ENCODE peak calls at places on chromosome 17, in nine cellular contexts. One of them, this sample, is unnamed.

GRCh38 chr17:17435323-17435722 is 41.5 kb upstream of the MED9 start:
- DNase-seq in activated CD8-positive, alpha-beta memory T cell treated with anti-CD3 and anti-CD28 coated beads, Interleukin-2, amount 50 U/mL, for 48 hours: no peak
- DNase-seq in M059J: peak
- DNase-seq in stimulated activated CD4-positive, alpha-beta T cell treated with anti-CD3 and anti-CD28 coated beads, Interleukin-1b, Interleukin-23, amount 100 ng/mL, for 1 hour: no peak
- DNase-seq in fibroblast of lung: peak
- DNase-seq in cardiac muscle cell: peak
- DNase-seq in neural progenitor cell: no peak
- DNase-seq in posterior cingulate gyrus: no peak
- DNase-seq in stimulated activated CD8-positive, alpha-beta memory T cell treated with anti-CD3 and anti-CD28 coated beads, Interleukin-15, amount 100 ng/mL, for 1 hour: no peak
- DNase-seq in this sample: no peak

GRCh38 chr17:44865231-44865660 is 17.6 kb downstream of the HIGD1B start:
- DNase-seq in activated CD8-positive, alpha-beta memory T cell treated with anti-CD3 and anti-CD28 coated beads, Interleukin-2, amount 50 U/mL, for 48 hours: peak
- DNase-seq in neural progenitor cell: peak
- DNase-seq in posterior cingulate gyrus: no peak
- DNase-seq in stimulated activated CD4-positive, alpha-beta T cell treated with anti-CD3 and anti-CD28 coated beads, Interleukin-1b, Interleukin-23, amount 100 ng/mL, for 1 hour: peak
- DNase-seq in M059J: peak
- DNase-seq in fibroblast of lung: peak
- DNase-seq in cardiac muscle cell: peak
- DNase-seq in stimulated activated CD8-positive, alpha-beta memory T cell treated with anti-CD3 and anti-CD28 coated beads, Interleukin-15, amount 100 ng/mL, for 1 hour: peak
- DNase-seq in this sample: peak

GRCh38 chr17:61484174-61484573 is 32.0 kb downstream of the TBX4 start:
- DNase-seq in stimulated activated CD4-positive, alpha-beta T cell treated with anti-CD3 and anti-CD28 coated beads, Interleukin-1b, Interleukin-23, amount 100 ng/mL, for 1 hour: no peak
- DNase-seq in M059J: no peak
- DNase-seq in cardiac muscle cell: no peak
- DNase-seq in fibroblast of lung: no peak
- DNase-seq in neural progenitor cell: no peak
- DNase-seq in posterior cingulate gyrus: no peak
- DNase-seq in activated CD8-positive, alpha-beta memory T cell treated with anti-CD3 and anti-CD28 coated beads, Interleukin-2, amount 50 U/mL, for 48 hours: no peak
- DNase-seq in stimulated activated CD8-positive, alpha-beta memory T cell treated with anti-CD3 and anti-CD28 coated beads, Interleukin-15, amount 100 ng/mL, for 1 hour: no peak
- DNase-seq in this sample: no peak

GRCh38 chr17:10352866-10353265 is 19.9 kb downstream of the MYH13 start:
- DNase-seq in posterior cingulate gyrus: no peak
- DNase-seq in M059J: no peak
- DNase-seq in stimulated activated CD8-positive, alpha-beta memory T cell treated with anti-CD3 and anti-CD28 coated beads, Interleukin-15, amount 100 ng/mL, for 1 hour: no peak
- DNase-seq in neural progenitor cell: no peak
- DNase-seq in stimulated activated CD4-positive, alpha-beta T cell treated with anti-CD3 and anti-CD28 coated beads, Interleukin-1b, Interleukin-23, amount 100 ng/mL, for 1 hour: no peak
- DNase-seq in activated CD8-positive, alpha-beta memory T cell treated with anti-CD3 and anti-CD28 coated beads, Interleukin-2, amount 50 U/mL, for 48 hours: no peak
- DNase-seq in fibroblast of lung: no peak
- DNase-seq in cardiac muscle cell: no peak
- DNase-seq in this sample: no peak

GRCh38 chr17:68457168-68457538 is at the start of gene WIPI1:
- DNase-seq in posterior cingulate gyrus: peak
- DNase-seq in fibroblast of lung: no peak
- DNase-seq in activated CD8-positive, alpha-beta memory T cell treated with anti-CD3 and anti-CD28 coated beads, Interleukin-2, amount 50 U/mL, for 48 hours: no peak
- DNase-seq in stimulated activated CD8-positive, alpha-beta memory T cell treated with anti-CD3 and anti-CD28 coated beads, Interleukin-15, amount 100 ng/mL, for 1 hour: no peak
- DNase-seq in M059J: peak
- DNase-seq in neural progenitor cell: no peak
- DNase-seq in cardiac muscle cell: no peak
- DNase-seq in stimulated activated CD4-positive, alpha-beta T cell treated with anti-CD3 and anti-CD28 coated beads, Interleukin-1b, Interleukin-23, amount 100 ng/mL, for 1 hour: no peak
- DNase-seq in this sample: no peak

GRCh38 chr17:61720016-61720795 is 129.2 kb upstream of the NACA2 start:
- DNase-seq in cardiac muscle cell: peak
- DNase-seq in neural progenitor cell: no peak
- DNase-seq in stimulated activated CD4-positive, alpha-beta T cell treated with anti-CD3 and anti-CD28 coated beads, Interleukin-1b, Interleukin-23, amount 100 ng/mL, for 1 hour: no peak
- DNase-seq in posterior cingulate gyrus: no peak
- DNase-seq in fibroblast of lung: peak
- DNase-seq in stimulated activated CD8-positive, alpha-beta memory T cell treated with anti-CD3 and anti-CD28 coated beads, Interleukin-15, amount 100 ng/mL, for 1 hour: no peak
- DNase-seq in M059J: no peak
- DNase-seq in activated CD8-positive, alpha-beta memory T cell treated with anti-CD3 and anti-CD28 coated beads, Interleukin-2, amount 50 U/mL, for 48 hours: no peak
- DNase-seq in this sample: no peak

GRCh38 chr17:64006361-64007088 is 8.4 kb downstream of the PRR29 start:
- DNase-seq in stimulated activated CD4-positive, alpha-beta T cell treated with anti-CD3 and anti-CD28 coated beads, Interleukin-1b, Interleukin-23, amount 100 ng/mL, for 1 hour: no peak
- DNase-seq in stimulated activated CD8-positive, alpha-beta memory T cell treated with anti-CD3 and anti-CD28 coated beads, Interleukin-15, amount 100 ng/mL, for 1 hour: no peak
- DNase-seq in neural progenitor cell: no peak
- DNase-seq in cardiac muscle cell: peak
- DNase-seq in posterior cingulate gyrus: no peak
- DNase-seq in M059J: no peak
- DNase-seq in fibroblast of lung: no peak
- DNase-seq in activated CD8-positive, alpha-beta memory T cell treated with anti-CD3 and anti-CD28 coated beads, Interleukin-2, amount 50 U/mL, for 48 hours: peak
- DNase-seq in this sample: no peak

GRCh38 chr17:40707720-40708119 is 4.2 kb upstream of the KRT24 start:
- DNase-seq in neural progenitor cell: no peak
- DNase-seq in fibroblast of lung: no peak
- DNase-seq in activated CD8-positive, alpha-beta memory T cell treated with anti-CD3 and anti-CD28 coated beads, Interleukin-2, amount 50 U/mL, for 48 hours: no peak
- DNase-seq in stimulated activated CD8-positive, alpha-beta memory T cell treated with anti-CD3 and anti-CD28 coated beads, Interleukin-15, amount 100 ng/mL, for 1 hour: no peak
- DNase-seq in stimulated activated CD4-positive, alpha-beta T cell treated with anti-CD3 and anti-CD28 coated beads, Interleukin-1b, Interleukin-23, amount 100 ng/mL, for 1 hour: no peak
- DNase-seq in M059J: peak
- DNase-seq in posterior cingulate gyrus: no peak
- DNase-seq in cardiac muscle cell: no peak
- DNase-seq in this sample: no peak

GRCh38 chr17:50312311-50312710 is 33.6 kb upstream of the XYLT2 start:
- DNase-seq in stimulated activated CD8-positive, alpha-beta memory T cell treated with anti-CD3 and anti-CD28 coated beads, Interleukin-15, amount 100 ng/mL, for 1 hour: no peak
- DNase-seq in fibroblast of lung: peak
- DNase-seq in neural progenitor cell: no peak
- DNase-seq in cardiac muscle cell: peak
- DNase-seq in posterior cingulate gyrus: no peak
- DNase-seq in activated CD8-positive, alpha-beta memory T cell treated with anti-CD3 and anti-CD28 coated beads, Interleukin-2, amount 50 U/mL, for 48 hours: no peak
- DNase-seq in M059J: no peak
- DNase-seq in stimulated activated CD4-positive, alpha-beta T cell treated with anti-CD3 and anti-CD28 coated beads, Interleukin-1b, Interleukin-23, amount 100 ng/mL, for 1 hour: no peak
- DNase-seq in this sample: no peak

GRCh38 chr17:57609125-57609877 is 135.8 kb downstream of the CCDC182 start:
- DNase-seq in posterior cingulate gyrus: no peak
- DNase-seq in neural progenitor cell: no peak
- DNase-seq in activated CD8-positive, alpha-beta memory T cell treated with anti-CD3 and anti-CD28 coated beads, Interleukin-2, amount 50 U/mL, for 48 hours: no peak
- DNase-seq in cardiac muscle cell: no peak
- DNase-seq in stimulated activated CD4-positive, alpha-beta T cell treated with anti-CD3 and anti-CD28 coated beads, Interleukin-1b, Interleukin-23, amount 100 ng/mL, for 1 hour: no peak
- DNase-seq in fibroblast of lung: no peak
- DNase-seq in stimulated activated CD8-positive, alpha-beta memory T cell treated with anti-CD3 and anti-CD28 coated beads, Interleukin-15, amount 100 ng/mL, for 1 hour: no peak
- DNase-seq in M059J: no peak
- DNase-seq in this sample: no peak

GRCh38 chr17:75455896-75456416 is 479 bp upstream of the TMEM94 start:
- DNase-seq in neural progenitor cell: no peak
- DNase-seq in M059J: no peak
- DNase-seq in fibroblast of lung: no peak
- DNase-seq in stimulated activated CD8-positive, alpha-beta memory T cell treated with anti-CD3 and anti-CD28 coated beads, Interleukin-15, amount 100 ng/mL, for 1 hour: no peak
- DNase-seq in stimulated activated CD4-positive, alpha-beta T cell treated with anti-CD3 and anti-CD28 coated beads, Interleukin-1b, Interleukin-23, amount 100 ng/mL, for 1 hour: no peak
- DNase-seq in posterior cingulate gyrus: no peak
- DNase-seq in cardiac muscle cell: no peak
- DNase-seq in activated CD8-positive, alpha-beta memory T cell treated with anti-CD3 and anti-CD28 coated beads, Interleukin-2, amount 50 U/mL, for 48 hours: no peak
- DNase-seq in this sample: no peak

GRCh38 chr17:66834919-66835454 is at the start of gene CACNG5:
- DNase-seq in posterior cingulate gyrus: no peak
- DNase-seq in stimulated activated CD8-positive, alpha-beta memory T cell treated with anti-CD3 and anti-CD28 coated beads, Interleukin-15, amount 100 ng/mL, for 1 hour: no peak
- DNase-seq in stimulated activated CD4-positive, alpha-beta T cell treated with anti-CD3 and anti-CD28 coated beads, Interleukin-1b, Interleukin-23, amount 100 ng/mL, for 1 hour: no peak
- DNase-seq in cardiac muscle cell: no peak
- DNase-seq in M059J: no peak
- DNase-seq in fibroblast of lung: no peak
- DNase-seq in neural progenitor cell: peak
- DNase-seq in activated CD8-positive, alpha-beta memory T cell treated with anti-CD3 and anti-CD28 coated beads, Interleukin-2, amount 50 U/mL, for 48 hours: no peak
- DNase-seq in this sample: peak

GRCh38 chr17:30393491-30393890 is 14.8 kb downstream of the CPD start:
- DNase-seq in cardiac muscle cell: no peak
- DNase-seq in neural progenitor cell: no peak
- DNase-seq in stimulated activated CD4-positive, alpha-beta T cell treated with anti-CD3 and anti-CD28 coated beads, Interleukin-1b, Interleukin-23, amount 100 ng/mL, for 1 hour: no peak
- DNase-seq in posterior cingulate gyrus: no peak
- DNase-seq in M059J: no peak
- DNase-seq in fibroblast of lung: no peak
- DNase-seq in activated CD8-positive, alpha-beta memory T cell treated with anti-CD3 and anti-CD28 coated beads, Interleukin-2, amount 50 U/mL, for 48 hours: no peak
- DNase-seq in stimulated activated CD8-positive, alpha-beta memory T cell treated with anti-CD3 and anti-CD28 coated beads, Interleukin-15, amount 100 ng/mL, for 1 hour: no peak
- DNase-seq in this sample: no peak

GRCh38 chr17:47295874-47296255 is 27.9 kb upstream of the EFCAB13 start:
- DNase-seq in posterior cingulate gyrus: no peak
- DNase-seq in stimulated activated CD8-positive, alpha-beta memory T cell treated with anti-CD3 and anti-CD28 coated beads, Interleukin-15, amount 100 ng/mL, for 1 hour: no peak
- DNase-seq in neural progenitor cell: no peak
- DNase-seq in fibroblast of lung: no peak
- DNase-seq in M059J: no peak
- DNase-seq in stimulated activated CD4-positive, alpha-beta T cell treated with anti-CD3 and anti-CD28 coated beads, Interleukin-1b, Interleukin-23, amount 100 ng/mL, for 1 hour: no peak
- DNase-seq in cardiac muscle cell: no peak
- DNase-seq in activated CD8-positive, alpha-beta memory T cell treated with anti-CD3 and anti-CD28 coated beads, Interleukin-2, amount 50 U/mL, for 48 hours: no peak
- DNase-seq in this sample: no peak

GRCh38 chr17:80416260-80416939 is 1.4 kb downstream of the ENDOV start:
- DNase-seq in neural progenitor cell: no peak
- DNase-seq in activated CD8-positive, alpha-beta memory T cell treated with anti-CD3 and anti-CD28 coated beads, Interleukin-2, amount 50 U/mL, for 48 hours: no peak
- DNase-seq in posterior cingulate gyrus: no peak
- DNase-seq in cardiac muscle cell: no peak
- DNase-seq in stimulated activated CD4-positive, alpha-beta T cell treated with anti-CD3 and anti-CD28 coated beads, Interleukin-1b, Interleukin-23, amount 100 ng/mL, for 1 hour: no peak
- DNase-seq in fibroblast of lung: no peak
- DNase-seq in M059J: no peak
- DNase-seq in stimulated activated CD8-positive, alpha-beta memory T cell treated with anti-CD3 and anti-CD28 coated beads, Interleukin-15, amount 100 ng/mL, for 1 hour: no peak
- DNase-seq in this sample: no peak

GRCh38 chr17:4199818-4200402 is 56.9 kb downstream of the CYB5D2 start:
- DNase-seq in cardiac muscle cell: peak
- DNase-seq in activated CD8-positive, alpha-beta memory T cell treated with anti-CD3 and anti-CD28 coated beads, Interleukin-2, amount 50 U/mL, for 48 hours: no peak
- DNase-seq in fibroblast of lung: no peak
- DNase-seq in stimulated activated CD4-positive, alpha-beta T cell treated with anti-CD3 and anti-CD28 coated beads, Interleukin-1b, Interleukin-23, amount 100 ng/mL, for 1 hour: no peak
- DNase-seq in posterior cingulate gyrus: no peak
- DNase-seq in neural progenitor cell: peak
- DNase-seq in stimulated activated CD8-positive, alpha-beta memory T cell treated with anti-CD3 and anti-CD28 coated beads, Interleukin-15, amount 100 ng/mL, for 1 hour: no peak
- DNase-seq in M059J: peak
- DNase-seq in this sample: peak

GRCh38 chr17:27596106-27596505 is 34.9 kb upstream of the LGALS9 start:
- DNase-seq in neural progenitor cell: no peak
- DNase-seq in stimulated activated CD4-positive, alpha-beta T cell treated with anti-CD3 and anti-CD28 coated beads, Interleukin-1b, Interleukin-23, amount 100 ng/mL, for 1 hour: no peak
- DNase-seq in cardiac muscle cell: peak
- DNase-seq in stimulated activated CD8-positive, alpha-beta memory T cell treated with anti-CD3 and anti-CD28 coated beads, Interleukin-15, amount 100 ng/mL, for 1 hour: no peak
- DNase-seq in fibroblast of lung: no peak
- DNase-seq in activated CD8-positive, alpha-beta memory T cell treated with anti-CD3 and anti-CD28 coated beads, Interleukin-2, amount 50 U/mL, for 48 hours: no peak
- DNase-seq in posterior cingulate gyrus: no peak
- DNase-seq in M059J: no peak
- DNase-seq in this sample: no peak

GRCh38 chr17:3002538-3003301 is 60.7 kb downstream of the OR1D5 start:
- DNase-seq in M059J: peak
- DNase-seq in stimulated activated CD8-positive, alpha-beta memory T cell treated with anti-CD3 and anti-CD28 coated beads, Interleukin-15, amount 100 ng/mL, for 1 hour: no peak
- DNase-seq in fibroblast of lung: no peak
- DNase-seq in stimulated activated CD4-positive, alpha-beta T cell treated with anti-CD3 and anti-CD28 coated beads, Interleukin-1b, Interleukin-23, amount 100 ng/mL, for 1 hour: no peak
- DNase-seq in posterior cingulate gyrus: no peak
- DNase-seq in neural progenitor cell: no peak
- DNase-seq in cardiac muscle cell: no peak
- DNase-seq in activated CD8-positive, alpha-beta memory T cell treated with anti-CD3 and anti-CD28 coated beads, Interleukin-2, amount 50 U/mL, for 48 hours: no peak
- DNase-seq in this sample: no peak

GRCh38 chr17:7042507-7043194 is 1.2 kb downstream of the SLC16A11 start:
- DNase-seq in cardiac muscle cell: peak
- DNase-seq in stimulated activated CD8-positive, alpha-beta memory T cell treated with anti-CD3 and anti-CD28 coated beads, Interleukin-15, amount 100 ng/mL, for 1 hour: no peak
- DNase-seq in neural progenitor cell: peak
- DNase-seq in activated CD8-positive, alpha-beta memory T cell treated with anti-CD3 and anti-CD28 coated beads, Interleukin-2, amount 50 U/mL, for 48 hours: peak
- DNase-seq in fibroblast of lung: no peak
- DNase-seq in posterior cingulate gyrus: no peak
- DNase-seq in stimulated activated CD4-positive, alpha-beta T cell treated with anti-CD3 and anti-CD28 coated beads, Interleukin-1b, Interleukin-23, amount 100 ng/mL, for 1 hour: no peak
- DNase-seq in M059J: no peak
- DNase-seq in this sample: peak

GRCh38 chr17:82098939-82099765 is 1.1 kb upstream of the FASN start:
- DNase-seq in stimulated activated CD8-positive, alpha-beta memory T cell treated with anti-CD3 and anti-CD28 coated beads, Interleukin-15, amount 100 ng/mL, for 1 hour: no peak
- DNase-seq in cardiac muscle cell: no peak
- DNase-seq in fibroblast of lung: no peak
- DNase-seq in neural progenitor cell: peak
- DNase-seq in M059J: no peak
- DNase-seq in stimulated activated CD4-positive, alpha-beta T cell treated with anti-CD3 and anti-CD28 coated beads, Interleukin-1b, Interleukin-23, amount 100 ng/mL, for 1 hour: no peak
- DNase-seq in posterior cingulate gyrus: no peak
- DNase-seq in activated CD8-positive, alpha-beta memory T cell treated with anti-CD3 and anti-CD28 coated beads, Interleukin-2, amount 50 U/mL, for 48 hours: peak
- DNase-seq in this sample: peak

GRCh38 chr17:77696720-77697460 is 261.6 kb upstream of the TNRC6C start:
- DNase-seq in stimulated activated CD8-positive, alpha-beta memory T cell treated with anti-CD3 and anti-CD28 coated beads, Interleukin-15, amount 100 ng/mL, for 1 hour: no peak
- DNase-seq in stimulated activated CD4-positive, alpha-beta T cell treated with anti-CD3 and anti-CD28 coated beads, Interleukin-1b, Interleukin-23, amount 100 ng/mL, for 1 hour: no peak
- DNase-seq in cardiac muscle cell: no peak
- DNase-seq in neural progenitor cell: no peak
- DNase-seq in M059J: no peak
- DNase-seq in posterior cingulate gyrus: no peak
- DNase-seq in activated CD8-positive, alpha-beta memory T cell treated with anti-CD3 and anti-CD28 coated beads, Interleukin-2, amount 50 U/mL, for 48 hours: peak
- DNase-seq in fibroblast of lung: no peak
- DNase-seq in this sample: peak

GRCh38 chr17:7211512-7212277 is 7.9 kb downstream of the DLG4 start:
- DNase-seq in M059J: no peak
- DNase-seq in stimulated activated CD4-positive, alpha-beta T cell treated with anti-CD3 and anti-CD28 coated beads, Interleukin-1b, Interleukin-23, amount 100 ng/mL, for 1 hour: no peak
- DNase-seq in activated CD8-positive, alpha-beta memory T cell treated with anti-CD3 and anti-CD28 coated beads, Interleukin-2, amount 50 U/mL, for 48 hours: no peak
- DNase-seq in fibroblast of lung: no peak
- DNase-seq in neural progenitor cell: peak
- DNase-seq in posterior cingulate gyrus: no peak
- DNase-seq in cardiac muscle cell: no peak
- DNase-seq in stimulated activated CD8-positive, alpha-beta memory T cell treated with anti-CD3 and anti-CD28 coated beads, Interleukin-15, amount 100 ng/mL, for 1 hour: no peak
- DNase-seq in this sample: no peak

GRCh38 chr17:17028059-17028877 is 14.0 kb upstream of the MPRIP start:
- DNase-seq in fibroblast of lung: peak
- DNase-seq in neural progenitor cell: peak
- DNase-seq in cardiac muscle cell: peak
- DNase-seq in stimulated activated CD8-positive, alpha-beta memory T cell treated with anti-CD3 and anti-CD28 coated beads, Interleukin-15, amount 100 ng/mL, for 1 hour: no peak
- DNase-seq in stimulated activated CD4-positive, alpha-beta T cell treated with anti-CD3 and anti-CD28 coated beads, Interleukin-1b, Interleukin-23, amount 100 ng/mL, for 1 hour: no peak
- DNase-seq in M059J: peak
- DNase-seq in posterior cingulate gyrus: no peak
- DNase-seq in activated CD8-positive, alpha-beta memory T cell treated with anti-CD3 and anti-CD28 coated beads, Interleukin-2, amount 50 U/mL, for 48 hours: no peak
- DNase-seq in this sample: peak

GRCh38 chr17:77881545-77881944 is 77.0 kb upstream of the TNRC6C start:
- DNase-seq in fibroblast of lung: peak
- DNase-seq in activated CD8-positive, alpha-beta memory T cell treated with anti-CD3 and anti-CD28 coated beads, Interleukin-2, amount 50 U/mL, for 48 hours: peak
- DNase-seq in M059J: peak
- DNase-seq in neural progenitor cell: no peak
- DNase-seq in stimulated activated CD8-positive, alpha-beta memory T cell treated with anti-CD3 and anti-CD28 coated beads, Interleukin-15, amount 100 ng/mL, for 1 hour: peak
- DNase-seq in stimulated activated CD4-positive, alpha-beta T cell treated with anti-CD3 and anti-CD28 coated beads, Interleukin-1b, Interleukin-23, amount 100 ng/mL, for 1 hour: no peak
- DNase-seq in cardiac muscle cell: peak
- DNase-seq in posterior cingulate gyrus: no peak
- DNase-seq in this sample: no peak

GRCh38 chr17:72710185-72710584 is 382.3 kb downstream of the SLC39A11 start:
- DNase-seq in fibroblast of lung: no peak
- DNase-seq in stimulated activated CD4-positive, alpha-beta T cell treated with anti-CD3 and anti-CD28 coated beads, Interleukin-1b, Interleukin-23, amount 100 ng/mL, for 1 hour: no peak
- DNase-seq in posterior cingulate gyrus: no peak
- DNase-seq in cardiac muscle cell: no peak
- DNase-seq in M059J: no peak
- DNase-seq in neural progenitor cell: no peak
- DNase-seq in stimulated activated CD8-positive, alpha-beta memory T cell treated with anti-CD3 and anti-CD28 coated beads, Interleukin-15, amount 100 ng/mL, for 1 hour: no peak
- DNase-seq in activated CD8-positive, alpha-beta memory T cell treated with anti-CD3 and anti-CD28 coated beads, Interleukin-2, amount 50 U/mL, for 48 hours: no peak
- DNase-seq in this sample: no peak

GRCh38 chr17:7656958-7657715 is 6.4 kb downstream of the ATP1B2 start:
- DNase-seq in activated CD8-positive, alpha-beta memory T cell treated with anti-CD3 and anti-CD28 coated beads, Interleukin-2, amount 50 U/mL, for 48 hours: no peak
- DNase-seq in stimulated activated CD4-positive, alpha-beta T cell treated with anti-CD3 and anti-CD28 coated beads, Interleukin-1b, Interleukin-23, amount 100 ng/mL, for 1 hour: no peak
- DNase-seq in fibroblast of lung: peak
- DNase-seq in M059J: no peak
- DNase-seq in posterior cingulate gyrus: peak
- DNase-seq in cardiac muscle cell: peak
- DNase-seq in stimulated activated CD8-positive, alpha-beta memory T cell treated with anti-CD3 and anti-CD28 coated beads, Interleukin-15, amount 100 ng/mL, for 1 hour: no peak
- DNase-seq in neural progenitor cell: peak
- DNase-seq in this sample: peak

GRCh38 chr17:41885733-41886132 is 20.5 kb upstream of the KLHL11 start:
- DNase-seq in neural progenitor cell: peak
- DNase-seq in fibroblast of lung: no peak
- DNase-seq in stimulated activated CD8-positive, alpha-beta memory T cell treated with anti-CD3 and anti-CD28 coated beads, Interleukin-15, amount 100 ng/mL, for 1 hour: no peak
- DNase-seq in M059J: no peak
- DNase-seq in posterior cingulate gyrus: no peak
- DNase-seq in activated CD8-positive, alpha-beta memory T cell treated with anti-CD3 and anti-CD28 coated beads, Interleukin-2, amount 50 U/mL, for 48 hours: no peak
- DNase-seq in cardiac muscle cell: no peak
- DNase-seq in stimulated activated CD4-positive, alpha-beta T cell treated with anti-CD3 and anti-CD28 coated beads, Interleukin-1b, Interleukin-23, amount 100 ng/mL, for 1 hour: no peak
- DNase-seq in this sample: peak

GRCh38 chr17:82449136-82449882 is 1.2 kb downstream of the CYBC1 start:
- DNase-seq in M059J: no peak
- DNase-seq in fibroblast of lung: no peak
- DNase-seq in activated CD8-positive, alpha-beta memory T cell treated with anti-CD3 and anti-CD28 coated beads, Interleukin-2, amount 50 U/mL, for 48 hours: peak
- DNase-seq in stimulated activated CD8-positive, alpha-beta memory T cell treated with anti-CD3 and anti-CD28 coated beads, Interleukin-15, amount 100 ng/mL, for 1 hour: peak
- DNase-seq in stimulated activated CD4-positive, alpha-beta T cell treated with anti-CD3 and anti-CD28 coated beads, Interleukin-1b, Interleukin-23, amount 100 ng/mL, for 1 hour: peak
- DNase-seq in posterior cingulate gyrus: no peak
- DNase-seq in cardiac muscle cell: no peak
- DNase-seq in neural progenitor cell: peak
- DNase-seq in this sample: peak

GRCh38 chr17:31074772-31075538 is 19.8 kb upstream of the NF1 start:
- DNase-seq in activated CD8-positive, alpha-beta memory T cell treated with anti-CD3 and anti-CD28 coated beads, Interleukin-2, amount 50 U/mL, for 48 hours: no peak
- DNase-seq in stimulated activated CD4-positive, alpha-beta T cell treated with anti-CD3 and anti-CD28 coated beads, Interleukin-1b, Interleukin-23, amount 100 ng/mL, for 1 hour: no peak
- DNase-seq in neural progenitor cell: peak
- DNase-seq in stimulated activated CD8-positive, alpha-beta memory T cell treated with anti-CD3 and anti-CD28 coated beads, Interleukin-15, amount 100 ng/mL, for 1 hour: no peak
- DNase-seq in M059J: peak
- DNase-seq in fibroblast of lung: peak
- DNase-seq in posterior cingulate gyrus: no peak
- DNase-seq in cardiac muscle cell: no peak
- DNase-seq in this sample: peak

GRCh38 chr17:4332296-4332970 is 34.0 kb downstream of the UBE2G1 start:
- DNase-seq in activated CD8-positive, alpha-beta memory T cell treated with anti-CD3 and anti-CD28 coated beads, Interleukin-2, amount 50 U/mL, for 48 hours: no peak
- DNase-seq in stimulated activated CD8-positive, alpha-beta memory T cell treated with anti-CD3 and anti-CD28 coated beads, Interleukin-15, amount 100 ng/mL, for 1 hour: no peak
- DNase-seq in fibroblast of lung: peak
- DNase-seq in posterior cingulate gyrus: no peak
- DNase-seq in neural progenitor cell: peak
- DNase-seq in cardiac muscle cell: no peak
- DNase-seq in M059J: peak
- DNase-seq in stimulated activated CD4-positive, alpha-beta T cell treated with anti-CD3 and anti-CD28 coated beads, Interleukin-1b, Interleukin-23, amount 100 ng/mL, for 1 hour: no peak
- DNase-seq in this sample: peak

GRCh38 chr17:41777157-41777578 is 9.3 kb downstream of the JUP start:
- DNase-seq in neural progenitor cell: peak
- DNase-seq in cardiac muscle cell: no peak
- DNase-seq in fibroblast of lung: peak
- DNase-seq in stimulated activated CD8-positive, alpha-beta memory T cell treated with anti-CD3 and anti-CD28 coated beads, Interleukin-15, amount 100 ng/mL, for 1 hour: no peak
- DNase-seq in M059J: peak
- DNase-seq in stimulated activated CD4-positive, alpha-beta T cell treated with anti-CD3 and anti-CD28 coated beads, Interleukin-1b, Interleukin-23, amount 100 ng/mL, for 1 hour: no peak
- DNase-seq in activated CD8-positive, alpha-beta memory T cell treated with anti-CD3 and anti-CD28 coated beads, Interleukin-2, amount 50 U/mL, for 48 hours: no peak
- DNase-seq in posterior cingulate gyrus: no peak
- DNase-seq in this sample: no peak

This sample was measured in iPS-NIHi11.